ENCODE peak calls at places on chromosomes 6 and 20, in six cellular contexts. K is thyroid gland, Q is A673, U is WTC11, L is hepatic stellate cell, A is B cell. R is an unnamed sample.

GRCh38 chr20:46964299-46965123 is 69.9 kb downstream of the EYA2 start:
- DNase-seq in K (peak), Q (no peak), U (no peak), L (no peak), A (no peak), R (no peak)

GRCh38 chr6:1088441-1089001 is 223.4 kb upstream of the FOXQ1 start:
- DNase-seq in K (no peak), Q (no peak), U (no peak), L (no peak), A (no peak), R (no peak)

GRCh38 chr6:109826551-109826950 is 135.5 kb downstream of the FIG4 start:
- DNase-seq in K (no peak), Q (no peak), U (no peak), L (no peak), A (no peak), R (no peak)

GRCh38 chr6:1388927-1389790 is at the start of gene FOXF2:
- DNase-seq in K (no peak), Q (no peak), U (peak), L (no peak), A (peak), R (no peak)

GRCh38 chr6:5094327-5094726 is 9.2 kb downstream of the PPP1R3G start:
- DNase-seq in K (no peak), Q (no peak), U (no peak), L (peak), A (no peak), R (peak)

GRCh38 chr20:34524426-34524825 is 8.2 kb downstream of the DYNLRB1 start:
- DNase-seq in K (no peak), Q (no peak), U (no peak), L (no peak), A (no peak), R (no peak)

GRCh38 chr20:10922941-10923340 is 249.1 kb upstream of the JAG1 start:
- DNase-seq in K (no peak), Q (peak), U (no peak), L (peak), A (no peak), R (peak)

GRCh38 chr20:17806739-17807441 is 107.1 kb downstream of the BANF2 start:
- DNase-seq in K (peak), Q (no peak), U (peak), L (peak), A (no peak), R (peak)

GRCh38 chr20:13105864-13106457 is 97.2 kb downstream of the SPTLC3 start:
- DNase-seq in K (no peak), Q (peak), U (no peak), L (no peak), A (no peak), R (peak)

GRCh38 chr6:6494677-6495076 is 93.8 kb upstream of the LY86 start:
- DNase-seq in K (peak), Q (peak), U (peak), L (no peak), A (peak), R (no peak)

GRCh38 chr6:56756791-56757582 is 114.3 kb upstream of the DST start:
- DNase-seq in K (no peak), Q (no peak), U (no peak), L (no peak), A (no peak), R (no peak)

GRCh38 chr20:58624687-58625086 is 26.4 kb upstream of the STX16 start:
- DNase-seq in K (no peak), Q (no peak), U (no peak), L (no peak), A (no peak), R (no peak)

GRCh38 chr20:10671221-10671849 is 2.5 kb downstream of the JAG1 start:
- DNase-seq in K (peak), Q (peak), U (peak), L (peak), A (no peak), R (peak)

GRCh38 chr6:88989215-88989614 is 25.8 kb upstream of the RNGTT start:
- DNase-seq in K (no peak), Q (no peak), U (no peak), L (no peak), A (no peak), R (no peak)

GRCh38 chr6:159800141-159800865 is at the start of gene PNLDC1:
- DNase-seq in K (no peak), Q (no peak), U (no peak), L (no peak), A (no peak), R (no peak)

GRCh38 chr6:56486681-56487080 is 156.0 kb downstream of the DST start:
- DNase-seq in K (no peak), Q (no peak), U (no peak), L (no peak), A (no peak), R (no peak)

GRCh38 chr6:44925100-44925739 is 402.9 kb upstream of the RUNX2 start:
- DNase-seq in K (no peak), Q (peak), U (no peak), L (no peak), A (no peak), R (no peak)

GRCh38 chr20:41100001-41100480 is 37.3 kb upstream of the PLCG1 start:
- DNase-seq in K (no peak), Q (no peak), U (no peak), L (no peak), A (no peak), R (no peak)

GRCh38 chr6:145349950-145350510 is 385.3 kb downstream of the EPM2A start:
- DNase-seq in K (no peak), Q (no peak), U (no peak), L (no peak), A (no peak), R (no peak)

GRCh38 chr6:126919947-126920346 is 198.5 kb upstream of the RSPO3 start:
- DNase-seq in K (no peak), Q (peak), U (no peak), L (peak), A (no peak), R (peak)

GRCh38 chr6:155126727-155127439 is 131.8 kb downstream of the TIAM2 start:
- DNase-seq in K (peak), Q (no peak), U (no peak), L (peak), A (no peak), R (no peak)

GRCh38 chr6:36597775-36598174 is 3.6 kb downstream of the SRSF3 start:
- DNase-seq in K (no peak), Q (no peak), U (peak), L (no peak), A (no peak), R (no peak)

GRCh38 chr6:169938731-169939130 is 187.3 kb downstream of the ERMARD start:
- DNase-seq in K (no peak), Q (no peak), U (no peak), L (no peak), A (no peak), R (no peak)

GRCh38 chr20:623041-623440 is 12.9 kb upstream of the TCF15 start:
- DNase-seq in K (no peak), Q (no peak), U (no peak), L (no peak), A (no peak), R (no peak)

GRCh38 chr6:166671434-166672061 is 44.5 kb upstream of the RPS6KA2 start:
- DNase-seq in K (no peak), Q (no peak), U (no peak), L (no peak), A (no peak), R (no peak)

GRCh38 chr6:43838276-43839036 is 68.4 kb downstream of the VEGFA start:
- DNase-seq in K (peak), Q (peak), U (peak), L (peak), A (no peak), R (no peak)

GRCh38 chr20:61753196-61753942 is 312.3 kb downstream of the TAF4 start:
- DNase-seq in K (no peak), Q (peak), U (no peak), L (peak), A (no peak), R (no peak)

GRCh38 chr6:45988635-45989034 is 27.0 kb downstream of the CLIC5 start:
- DNase-seq in K (peak), Q (no peak), U (peak), L (no peak), A (no peak), R (no peak)

GRCh38 chr6:27986928-27987725 is 30.1 kb downstream of the OR2B6 start:
- DNase-seq in K (no peak), Q (no peak), U (no peak), L (no peak), A (no peak), R (no peak)

GRCh38 chr6:86961432-86962200 is 24.3 kb downstream of the HTR1E start:
- DNase-seq in K (no peak), Q (no peak), U (no peak), L (no peak), A (no peak), R (no peak)

GRCh38 chr6:113723182-113723581 is 134.0 kb upstream of the MARCKS start:
- DNase-seq in K (no peak), Q (no peak), U (no peak), L (no peak), A (no peak), R (no peak)

GRCh38 chr6:16472349-16473069 is 234.1 kb downstream of the GMPR start:
- DNase-seq in K (no peak), Q (no peak), U (no peak), L (peak), A (no peak), R (no peak)

GRCh38 chr6:145380186-145380585 is 355.1 kb downstream of the EPM2A start:
- DNase-seq in K (no peak), Q (no peak), U (no peak), L (no peak), A (no peak), R (no peak)

GRCh38 chr6:47521966-47522365 is 44.4 kb downstream of the CD2AP start:
- DNase-seq in K (no peak), Q (no peak), U (no peak), L (no peak), A (no peak), R (no peak)

GRCh38 chr6:9085054-9085746 is 649.9 kb upstream of the SLC35B3 start:
- DNase-seq in K (no peak), Q (peak), U (no peak), L (no peak), A (no peak), R (no peak)

GRCh38 chr6:15457903-15458530 is 204.8 kb downstream of the DTNBP1 start:
- DNase-seq in K (no peak), Q (no peak), U (no peak), L (no peak), A (peak), R (no peak)

GRCh38 chr6:149451361-149452061 is 33.3 kb downstream of the ZC3H12D start:
- DNase-seq in K (peak), Q (no peak), U (peak), L (no peak), A (peak), R (no peak)